ENCODE peak calls at places on chromosome 3, in six cellular contexts. X is fibroblast of the conjunctiva, O is nephron progenitor cell, B is HTR-8/SVneo, W is iris pigment epithelial cell, P is GM12891. A is an unnamed sample.

GRCh38 chr3:65005481-65005880 is 317.7 kb upstream of the ADAMTS9 start:
- DNase-seq in X (no peak), O (no peak), B (no peak), W (no peak), P (no peak), A (no peak)

GRCh38 chr3:10196389-10197052 is 31.8 kb downstream of the IRAK2 start:
- DNase-seq in X (peak), O (no peak), B (no peak), W (peak), P (no peak), A (peak)

GRCh38 chr3:197305854-197306253 is 7.4 kb upstream of the DLG1 start:
- DNase-seq in X (no peak), O (no peak), B (no peak), W (peak), P (no peak), A (no peak)

GRCh38 chr3:188558343-188559068 is 404.5 kb downstream of the LPP start:
- DNase-seq in X (no peak), O (no peak), B (no peak), W (peak), P (no peak), A (no peak)

GRCh38 chr3:53956591-53956990 is 64.9 kb upstream of the SELENOK start:
- DNase-seq in X (no peak), O (no peak), B (no peak), W (no peak), P (no peak), A (no peak)

GRCh38 chr3:127145266-127145665 is 47.7 kb upstream of the PRR23E start:
- DNase-seq in X (no peak), O (no peak), B (no peak), W (no peak), P (no peak), A (no peak)

GRCh38 chr3:177419904-177420601 is 222.8 kb upstream of the TBL1XR1 start:
- DNase-seq in X (no peak), O (no peak), B (peak), W (peak), P (no peak), A (no peak)

GRCh38 chr3:139251529-139251928 is 92.3 kb upstream of the MRPS22 start:
- DNase-seq in X (no peak), O (no peak), B (no peak), W (no peak), P (no peak), A (no peak)

GRCh38 chr3:106488288-106488687 is 619.5 kb upstream of the CBLB start:
- DNase-seq in X (no peak), O (no peak), B (no peak), W (no peak), P (no peak), A (no peak)

GRCh38 chr3:114627760-114628159 is 333.9 kb downstream of the TIGIT start:
- DNase-seq in X (peak), O (no peak), B (no peak), W (peak), P (no peak), A (no peak)

GRCh38 chr3:13174011-13174802 is 101.0 kb upstream of the IQSEC1 start:
- DNase-seq in X (no peak), O (no peak), B (no peak), W (no peak), P (no peak), A (no peak)

GRCh38 chr3:38039101-38039898 is at the start of gene DLEC1:
- DNase-seq in X (no peak), O (peak), B (no peak), W (peak), P (peak), A (no peak)

GRCh38 chr3:34582054-34582453 is 783.6 kb downstream of the PDCD6IP start:
- DNase-seq in X (no peak), O (no peak), B (no peak), W (no peak), P (no peak), A (no peak)

GRCh38 chr3:9059489-9060400 is 96.5 kb upstream of the RAD18 start:
- DNase-seq in X (no peak), O (no peak), B (no peak), W (no peak), P (no peak), A (no peak)

GRCh38 chr3:52085883-52086282 is 29.5 kb upstream of the DUSP7 start:
- DNase-seq in X (no peak), O (no peak), B (no peak), W (no peak), P (no peak), A (no peak)